ENCODE peak calls at places on chromosome 12, in four cellular contexts. Z is NCI-H524; L is activated gamma-delta T cell treated with Interleukin-2 at 50 U/mL for 16 hours; G is CD4-positive, alpha-beta memory T cell. F is an unnamed sample.

GRCh38 chr12:52285172-52285745 is 6.1 kb downstream of the KRT81 start:
- DNase-seq in Z (no peak), L (no peak), G (no peak), F (no peak)

GRCh38 chr12:47858511-47859266 is 39.0 kb upstream of the HDAC7 start:
- DNase-seq in Z (no peak), L (no peak), G (no peak), F (no peak)

GRCh38 chr12:6773662-6774351 is 1.5 kb downstream of the LAG3 start:
- DNase-seq in Z (no peak), L (no peak), G (no peak), F (no peak)

GRCh38 chr12:39145175-39145999 is 240.0 kb upstream of the CPNE8 start:
- DNase-seq in Z (peak; percentile 39), L (no peak), G (no peak), F (no peak)

GRCh38 chr12:21169878-21170472 is 39.0 kb downstream of the SLCO1B1 start:
- DNase-seq in Z (no peak), L (no peak), G (peak; percentile 16), F (no peak)

GRCh38 chr12:94571556-94571955 is 78.8 kb downstream of the TMCC3 start:
- DNase-seq in Z (no peak), L (no peak), G (no peak), F (no peak)

GRCh38 chr12:28872654-28873268 is 276.3 kb upstream of the FAR2 start:
- DNase-seq in Z (peak; percentile 41), L (no peak), G (no peak), F (peak; percentile 1)

GRCh38 chr12:86389949-86390348 is 133.8 kb upstream of the MGAT4C start:
- DNase-seq in Z (no peak), L (no peak), G (no peak), F (no peak)

GRCh38 chr12:28215021-28215420 is 24.8 kb downstream of the CCDC91 start:
- DNase-seq in Z (no peak), L (no peak), G (no peak), F (no peak)

GRCh38 chr12:94994312-94994711 is 9.2 kb downstream of the NDUFA12 start:
- DNase-seq in Z (no peak), L (no peak), G (no peak), F (no peak)

GRCh38 chr12:57460457-57461325 is 1.1 kb downstream of the GLI1 start:
- DNase-seq in Z (no peak), L (no peak), G (peak; percentile 29), F (no peak)

GRCh38 chr12:92539966-92540791 is 162.6 kb upstream of the PLEKHG7 start:
- DNase-seq in Z (no peak), L (no peak), G (peak; percentile 35), F (peak; percentile 40)

GRCh38 chr12:98644433-98644711 is 216 bp downstream of the IKBIP start:
- DNase-seq in Z (peak; percentile 74), L (no peak), G (no peak), F (no peak)

GRCh38 chr12:132469423-132469822 is 20.5 kb upstream of the FBRSL1 start:
- DNase-seq in Z (no peak), L (no peak), G (no peak), F (peak; percentile 47)

F was measured in GF-D8.